ENCODE peak calls at places on chromosomes 2 and 18, in four cellular contexts. One of them, this sample, is unnamed.

GRCh38 chr2:42110287-42110973 is 58.7 kb upstream of the EML4 start:
- DNase-seq in ACHN: no peak
- DNase-seq in anterior cingulate cortex: no peak
- DNase-seq in WTC11: no peak
- DNase-seq in this sample: no peak

GRCh38 chr2:71932027-71932779 is 215.5 kb downstream of the CYP26B1 start:
- DNase-seq in ACHN: no peak
- DNase-seq in WTC11: no peak
- DNase-seq in anterior cingulate cortex: no peak
- DNase-seq in this sample: no peak

GRCh38 chr18:80136679-80137078 is 27.6 kb downstream of the ADNP2 start:
- DNase-seq in anterior cingulate cortex: no peak
- DNase-seq in ACHN: no peak
- DNase-seq in WTC11: no peak
- DNase-seq in this sample: no peak

GRCh38 chr18:31575515-31576246 is 16.0 kb upstream of the TTR start:
- DNase-seq in anterior cingulate cortex: no peak
- DNase-seq in WTC11: no peak
- DNase-seq in ACHN: no peak
- DNase-seq in this sample: no peak

GRCh38 chr2:98727758-98728718 is 2.9 kb downstream of the MGAT4A start:
- DNase-seq in anterior cingulate cortex: no peak
- DNase-seq in WTC11: no peak
- DNase-seq in ACHN: no peak
- DNase-seq in this sample: no peak

GRCh38 chr2:145228506-145228905 is 708.6 kb upstream of the ZEB2 start:
- DNase-seq in WTC11: no peak
- DNase-seq in anterior cingulate cortex: no peak
- DNase-seq in ACHN: no peak
- DNase-seq in this sample: no peak

GRCh38 chr2:23386422-23387220 is 1.6 kb downstream of the KLHL29 start:
- DNase-seq in anterior cingulate cortex: no peak
- DNase-seq in WTC11: peak
- DNase-seq in ACHN: peak
- DNase-seq in this sample: peak

GRCh38 chr2:45125232-45125631 is 116.0 kb upstream of the SIX2 start:
- DNase-seq in anterior cingulate cortex: no peak
- DNase-seq in ACHN: no peak
- DNase-seq in WTC11: no peak
- DNase-seq in this sample: no peak

GRCh38 chr2:119487434-119488244 is 36.6 kb downstream of the SCTR start:
- DNase-seq in ACHN: peak
- DNase-seq in anterior cingulate cortex: no peak
- DNase-seq in WTC11: no peak
- DNase-seq in this sample: no peak

GRCh38 chr18:35577045-35577848 is 4.3 kb upstream of the GALNT1 start:
- DNase-seq in WTC11: no peak
- DNase-seq in anterior cingulate cortex: no peak
- DNase-seq in ACHN: peak
- DNase-seq in this sample: no peak

GRCh38 chr18:74951165-74951760 is 257.7 kb downstream of the PTGR3 start:
- DNase-seq in ACHN: no peak
- DNase-seq in anterior cingulate cortex: no peak
- DNase-seq in WTC11: no peak
- DNase-seq in this sample: no peak

GRCh38 chr2:145760781-145761649 is 1241.1 kb upstream of the ZEB2 start:
- DNase-seq in anterior cingulate cortex: no peak
- DNase-seq in WTC11: no peak
- DNase-seq in ACHN: no peak
- DNase-seq in this sample: peak

GRCh38 chr2:74532222-74532621 is 2.5 kb downstream of the HTRA2 start:
- DNase-seq in anterior cingulate cortex: no peak
- DNase-seq in WTC11: no peak
- DNase-seq in ACHN: peak
- DNase-seq in this sample: no peak

GRCh38 chr2:171403181-171403580 is 30.6 kb downstream of the METTL8 start:
- DNase-seq in WTC11: no peak
- DNase-seq in ACHN: no peak
- DNase-seq in anterior cingulate cortex: no peak
- DNase-seq in this sample: no peak

GRCh38 chr18:7872569-7872968 is 305.5 kb downstream of the PTPRM start:
- DNase-seq in WTC11: no peak
- DNase-seq in ACHN: peak
- DNase-seq in anterior cingulate cortex: no peak
- DNase-seq in this sample: no peak

GRCh38 chr2:69997296-69998184 is 36.1 kb upstream of the ASPRV1 start:
- DNase-seq in WTC11: no peak
- DNase-seq in ACHN: peak
- DNase-seq in anterior cingulate cortex: no peak
- DNase-seq in this sample: peak

This sample was measured in GM23338.